ENCODE peak calls at places on chromosomes 4 and X, in five cellular contexts. A, P, Z, R and G are unnamed samples.

GRCh38 chr4:6011686-6012085 is 6.5 kb downstream of the C4orf50 start:
- DNase-seq in A (no peak), P (no peak), Z (no peak), R (no peak), G (no peak)

GRCh38 chrX:12159799-12160198 is 21.5 kb downstream of the FRMPD4 start:
- DNase-seq in A (no peak), P (no peak), Z (peak; percentile 39), R (no peak), G (no peak)

GRCh38 chr4:22987861-22988260 is 295.1 kb downstream of the GBA3 start:
- DNase-seq in A (no peak), P (no peak), Z (peak; percentile 21), R (no peak), G (no peak)

GRCh38 chrX:19724409-19724808 is 163.0 kb downstream of the SH3KBP1 start:
- DNase-seq in A (no peak), P (no peak), Z (no peak), R (no peak), G (no peak)

GRCh38 chr4:23874536-23874901 is 15.3 kb downstream of the PPARGC1A start:
- DNase-seq in A (no peak), P (no peak), Z (no peak), R (no peak), G (no peak)

GRCh38 chrX:38154340-38154739 is 66.3 kb downstream of the SRPX start:
- DNase-seq in A (no peak), P (no peak), Z (no peak), R (no peak), G (no peak)

GRCh38 chr4:127383666-127384065 is 249.1 kb upstream of the INTU start:
- DNase-seq in A (no peak), P (no peak), Z (no peak), R (no peak), G (no peak)

GRCh38 chrX:12297353-12297752 is 159.1 kb downstream of the FRMPD4 start:
- DNase-seq in A (no peak), P (no peak), Z (no peak), R (no peak), G (no peak)

GRCh38 chr4:77120888-77121508 is 36.0 kb upstream of the CCNG2 start:
- DNase-seq in A (no peak), P (no peak), Z (no peak), R (no peak), G (no peak)

GRCh38 chrX:56853436-56853835 is 124.4 kb downstream of the NBDY start:
- DNase-seq in A (no peak), P (no peak), Z (no peak), R (no peak), G (no peak)

GRCh38 chr4:55499495-55499894 is 47.2 kb downstream of the CLOCK start:
- DNase-seq in A (no peak), P (no peak), Z (no peak), R (no peak), G (no peak)

GRCh38 chr4:73383452-73383851 is 20.6 kb upstream of the ALB start:
- DNase-seq in A (no peak), P (no peak), Z (no peak), R (no peak), G (no peak)

GRCh38 chr4:161883157-161883556 is 280.6 kb downstream of the FSTL5 start:
- DNase-seq in A (no peak), P (no peak), Z (no peak), R (no peak), G (no peak)

GRCh38 chr4:155413451-155413850 is 36.7 kb upstream of the MAP9 start:
- DNase-seq in A (no peak), P (no peak), Z (no peak), R (no peak), G (no peak)

GRCh38 chr4:159141193-159141592 is 38.3 kb downstream of the RAPGEF2 start:
- DNase-seq in A (no peak), P (no peak), Z (no peak), R (no peak), G (no peak)

GRCh38 chrX:103488332-103488731 is 31.0 kb downstream of the RAB40A start:
- DNase-seq in A (no peak), P (no peak), Z (no peak), R (no peak), G (no peak)

GRCh38 chr4:78552398-78553396 is 1.1 kb downstream of the ANXA3 start:
- DNase-seq in A (no peak), P (no peak), Z (peak; percentile 85), R (no peak), G (no peak)

GRCh38 chr4:185656467-185656890 is 121.2 kb upstream of the PDLIM3 start:
- DNase-seq in A (no peak), P (no peak), Z (peak; percentile 46), R (no peak), G (no peak)

GRCh38 chr4:66273110-66273509 is 602.8 kb upstream of the EPHA5 start:
- DNase-seq in A (no peak), P (no peak), Z (no peak), R (no peak), G (no peak)

GRCh38 chrX:13377537-13377936 is 57.7 kb upstream of the ATXN3L start:
- DNase-seq in A (no peak), P (no peak), Z (peak; percentile 56), R (no peak), G (no peak)

GRCh38 chr4:138494931-138495330 is 252.8 kb upstream of the SLC7A11 start:
- DNase-seq in A (no peak), P (no peak), Z (peak; percentile 54), R (no peak), G (no peak)

GRCh38 chr4:15754323-15754722 is 23.8 kb upstream of the CD38 start:
- DNase-seq in A (peak; percentile 22), P (no peak), Z (no peak), R (no peak), G (no peak)